ENCODE peak calls at places on chromosome 1, in five cellular contexts. K, R, L, P and C are unnamed samples.

GRCh38 chr1:229407206-229408026 is 26.5 kb downstream of the ACTA1 start:
- DNase-seq in R (no peak), K (no peak), L (peak), P (no peak), C (peak)

GRCh38 chr1:38763106-38763505 is 96.5 kb downstream of the RRAGC start:
- DNase-seq in K (no peak), P (no peak), R (no peak), L (no peak), C (no peak)

GRCh38 chr1:114135806-114136205 is 17.9 kb downstream of the SYT6 start:
- DNase-seq in K (no peak), R (no peak), L (no peak), P (no peak), C (no peak)

GRCh38 chr1:147719029-147719703 is 41.2 kb downstream of the GJA5 start:
- DNase-seq in R (no peak), L (no peak), P (no peak), K (no peak), C (no peak)

GRCh38 chr1:189769448-189769847 is 708.2 kb downstream of the BRINP3 start:
- DNase-seq in R (peak), L (no peak), P (no peak), K (no peak), C (no peak)

GRCh38 chr1:230167419-230167852 is 100.4 kb downstream of the GALNT2 start:
- DNase-seq in R (peak), L (peak), K (peak), P (peak), C (no peak)

GRCh38 chr1:234597894-234598293 is 12.1 kb downstream of the IRF2BP2 start:
- DNase-seq in R (peak), L (peak), P (peak), K (no peak), C (peak)

GRCh38 chr1:89697397-89697796 is 64.5 kb downstream of the LRRC8C start:
- DNase-seq in R (no peak), P (no peak), K (no peak), L (no peak), C (no peak)

GRCh38 chr1:84855168-84855567 is 37.8 kb downstream of the LPAR3 start:
- DNase-seq in R (peak), K (no peak), P (no peak), L (peak), C (no peak)

GRCh38 chr1:245995474-245995873 is 511.6 kb downstream of the SMYD3 start:
- DNase-seq in K (no peak), R (no peak), L (no peak), P (no peak), C (no peak)

GRCh38 chr1:9319789-9320519 is 27.3 kb downstream of the SPSB1 start:
- DNase-seq in R (no peak), P (no peak), K (no peak), L (no peak), C (peak)

GRCh38 chr1:221604948-221605347 is 136.9 kb downstream of the DUSP10 start:
- DNase-seq in L (no peak), K (no peak), R (peak), P (no peak), C (no peak)

GRCh38 chr1:221608835-221609320 is 133.0 kb downstream of the DUSP10 start:
- DNase-seq in P (no peak), K (no peak), R (peak), L (no peak), C (no peak)

GRCh38 chr1:221606216-221606615 is 135.7 kb downstream of the DUSP10 start:
- DNase-seq in L (no peak), R (no peak), K (no peak), P (no peak), C (no peak)

GRCh38 chr1:221602866-221603265 is 139.0 kb downstream of the DUSP10 start:
- DNase-seq in K (no peak), L (peak), P (no peak), R (peak), C (no peak)

GRCh38 chr1:221605569-221605968 is 136.3 kb downstream of the DUSP10 start:
- DNase-seq in K (no peak), P (no peak), L (no peak), R (no peak), C (no peak)
- H2AFZ ChIP-seq in K (peak), P (no peak), L (no peak), R (no peak), C (no peak)

DNA sequence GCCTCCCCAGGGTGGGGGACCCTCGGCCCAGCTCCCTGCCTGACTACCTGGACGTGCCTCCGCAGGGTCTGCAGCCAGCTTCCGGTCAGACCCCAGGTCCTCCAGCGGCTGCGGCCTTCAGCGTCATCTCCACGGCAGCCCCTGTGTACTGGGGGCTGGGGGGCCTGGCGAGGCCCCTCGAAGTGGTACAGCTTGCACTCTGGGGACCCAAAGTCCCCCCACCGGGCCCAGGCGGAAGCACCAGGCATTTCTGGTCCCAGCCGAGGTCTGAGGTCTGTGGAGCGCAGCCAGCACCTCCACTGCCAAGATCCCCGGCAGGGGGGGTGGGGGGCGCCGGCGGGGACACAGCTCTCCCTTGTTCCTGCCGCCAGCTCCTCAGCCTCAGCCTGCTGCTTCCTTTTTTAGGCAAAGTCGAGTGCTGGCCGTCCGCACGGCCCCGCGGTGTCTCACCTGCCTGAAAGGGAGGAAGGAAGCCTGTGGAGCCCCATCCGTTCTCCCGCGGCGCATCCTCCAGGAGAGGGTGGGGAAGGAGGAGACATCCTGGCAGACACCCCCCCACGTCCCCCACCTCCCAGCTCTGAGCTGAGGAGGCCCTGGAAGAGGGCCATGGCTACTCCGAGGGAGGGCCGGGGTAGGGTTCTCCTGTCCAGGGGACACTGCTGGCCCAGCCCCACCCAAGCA is 1.2 kb upstream of the VWA1 start:
- DNase-seq in R (no peak), L (no peak), P (no peak), K (no peak), C (peak)
- H3K4me3 ChIP-seq in R (no peak), L (no peak), P (no peak), K (peak), C (no peak)

GRCh38 chr1:100134872-100135271 is 1.9 kb downstream of the TRMT13 start:
- DNase-seq in K (no peak), L (no peak), R (peak), P (peak), C (no peak)

GRCh38 chr1:100131623-100132022 is 1.1 kb downstream of the SASS6 start:
- DNase-seq in L (no peak), R (no peak), P (peak), K (no peak), C (no peak)

GRCh38 chr1:100132566-100133477 is at the start of the genes SASS6 and TRMT13:
- DNase-seq in L (peak), P (peak), K (peak), R (peak), C (peak)

GRCh38 chr1:100127226-100127625 is 5.5 kb downstream of the SASS6 start:
- DNase-seq in L (no peak), P (no peak), K (no peak), R (no peak), C (no peak)

GRCh38 chr1:100130552-100131077 is 2.1 kb downstream of the SASS6 start:
- DNase-seq in L (peak), K (no peak), P (peak), R (peak), C (no peak)
- H2AFZ ChIP-seq in L (no peak), K (no peak), P (peak), R (no peak), C (no peak)

DNA sequence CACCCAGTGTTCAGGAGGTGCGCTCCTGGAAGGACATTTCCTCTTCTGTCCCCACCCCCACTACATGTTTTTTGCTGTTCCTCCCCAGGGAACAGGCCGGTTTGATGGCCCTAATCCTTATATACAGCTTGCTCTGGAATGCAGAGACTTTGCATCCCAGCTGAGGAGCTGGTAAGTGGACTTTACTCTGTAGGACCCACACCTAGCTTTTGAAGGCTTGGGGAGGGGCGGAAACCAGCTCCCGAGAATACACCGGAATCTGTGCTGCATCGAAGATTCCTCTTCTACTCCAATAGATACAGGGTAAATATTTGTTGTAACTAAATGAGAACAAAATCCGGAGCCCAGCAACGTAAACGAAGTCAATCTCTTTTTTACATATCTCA is 1.2 kb upstream of the CGN start:
- DNase-seq in K (no peak), P (no peak), L (no peak), R (no peak), C (no peak)
- H3K4me3 ChIP-seq in K (no peak), P (no peak), L (no peak), R (no peak), C (no peak)

GRCh38 chr1:12448746-12449177 is 169.2 kb downstream of the DHRS3 start:
- DNase-seq in P (peak), L (peak), R (peak), K (no peak), C (no peak)
- H2AFZ ChIP-seq in P (no peak), L (no peak), R (no peak), K (no peak), C (no peak)